ENCODE peak calls at places on chromosome 11, in five cellular contexts. L is HepG2, B is tibial nerve, Z is prostate gland, O is transverse colon. J is an unnamed sample.

GRCh38 chr11:117618956-117619355 is 178.1 kb downstream of the DSCAML1 start:
- DNase-seq in L (no peak), B (no peak), Z (no peak), O (no peak), J (no peak)

GRCh38 chr11:99555506-99555905 is 534.8 kb downstream of the CNTN5 start:
- DNase-seq in L (no peak), B (no peak), Z (no peak), O (no peak), J (no peak)

GRCh38 chr11:36257351-36257750 is 31.9 kb downstream of the COMMD9 start:
- DNase-seq in L (no peak), B (no peak), Z (no peak), O (no peak), J (peak; percentile 37)

GRCh38 chr11:111010391-111011354 is 234.9 kb upstream of the POU2AF2 start:
- DNase-seq in L (no peak), B (no peak), Z (no peak), O (no peak), J (no peak)

GRCh38 chr11:69253028-69253427 is 40.9 kb upstream of the MYEOV start:
- DNase-seq in L (no peak), B (no peak), Z (no peak), O (no peak), J (peak; percentile 20)

GRCh38 chr11:2929511-2929879 is 275 bp upstream of the PHLDA2 start:
- DNase-seq in L (no peak), B (no peak), Z (peak; percentile 68), O (peak; percentile 88), J (peak; percentile 82)

GRCh38 chr11:88709567-88709966 is 356.2 kb downstream of the GRM5 start:
- DNase-seq in L (no peak), B (no peak), Z (no peak), O (no peak), J (no peak)

GRCh38 chr11:101458161-101458560 is 125.6 kb downstream of the TRPC6 start:
- DNase-seq in L (no peak), B (no peak), Z (no peak), O (no peak), J (no peak)

GRCh38 chr11:66259976-66260375 is 8.5 kb upstream of the RAB1B start:
- DNase-seq in L (no peak), B (no peak), Z (no peak), O (no peak), J (no peak)

GRCh38 chr11:114439229-114440120 is at the start of gene REXO2:
- DNase-seq in L (peak; percentile 90), B (peak; percentile 92), Z (peak; percentile 98), O (peak; percentile 97), J (peak; percentile 69)

GRCh38 chr11:77047007-77047927 is 13.1 kb downstream of the B3GNT6 start:
- DNase-seq in L (peak; percentile 91), B (peak; percentile 97), Z (peak; percentile 87), O (peak; percentile 84), J (peak; percentile 50)

GRCh38 chr11:13970986-13971385 is 8.5 kb downstream of the SPON1 start:
- DNase-seq in L (peak; percentile 30), B (no peak), Z (no peak), O (peak; percentile 69), J (peak; percentile 38)

GRCh38 chr11:75667268-75667830 is 1.5 kb downstream of the MAP6 start:
- DNase-seq in L (no peak), B (no peak), Z (peak; percentile 20), O (peak; percentile 9), J (peak; percentile 27)

GRCh38 chr11:113314389-113315301 is at the start of gene TTC12:
- DNase-seq in L (peak; percentile 88), B (peak; percentile 93), Z (peak; percentile 89), O (peak; percentile 97), J (peak; percentile 52)
- TF ChIP-seq POLR2A in L (peak; percentile 73), B (no peak), Z (peak; percentile 58), O (peak; percentile 41), J (peak; percentile 26)

DNA sequence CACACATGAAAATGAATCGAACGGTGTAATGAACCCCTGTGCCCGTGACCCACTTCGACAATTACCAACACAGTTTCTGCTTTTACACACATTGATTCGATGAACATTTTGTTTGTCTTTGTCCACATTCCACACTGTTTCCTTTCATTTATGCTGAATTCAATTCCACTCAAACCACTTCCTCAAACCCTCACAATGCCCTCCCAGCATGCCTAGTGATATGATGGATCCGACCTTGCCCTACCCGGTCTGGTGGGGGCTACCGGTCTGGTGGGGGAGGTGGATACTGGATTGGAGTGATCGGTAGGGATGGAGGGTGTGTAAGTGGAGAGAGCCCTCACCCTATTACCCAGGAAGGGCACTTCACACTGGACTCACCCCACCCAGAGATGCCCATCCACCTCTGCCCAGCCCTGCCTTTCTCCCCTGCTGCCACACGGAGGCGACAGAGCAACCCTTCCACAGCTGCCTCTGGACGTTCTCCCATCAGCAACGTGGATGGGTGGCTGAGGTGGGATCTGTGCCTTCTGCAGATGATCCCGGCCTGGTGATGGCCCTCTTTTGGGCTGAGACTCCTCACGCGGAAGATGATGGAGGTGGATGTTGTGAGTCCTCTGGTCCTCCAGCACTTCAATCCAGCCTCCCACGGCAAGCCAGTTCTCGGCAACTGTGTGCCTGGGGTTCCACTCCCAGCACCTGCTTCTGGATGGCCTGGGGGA is 33.0 kb upstream of the P2RY2 start:
- DNase-seq in L (peak; percentile 52), B (peak; percentile 65), Z (peak; percentile 68), O (peak; percentile 82), J (peak; percentile 70)
- TF ChIP-seq POLR2A in L (no peak), B (no peak), Z (no peak), O (no peak), J (no peak)

DNA sequence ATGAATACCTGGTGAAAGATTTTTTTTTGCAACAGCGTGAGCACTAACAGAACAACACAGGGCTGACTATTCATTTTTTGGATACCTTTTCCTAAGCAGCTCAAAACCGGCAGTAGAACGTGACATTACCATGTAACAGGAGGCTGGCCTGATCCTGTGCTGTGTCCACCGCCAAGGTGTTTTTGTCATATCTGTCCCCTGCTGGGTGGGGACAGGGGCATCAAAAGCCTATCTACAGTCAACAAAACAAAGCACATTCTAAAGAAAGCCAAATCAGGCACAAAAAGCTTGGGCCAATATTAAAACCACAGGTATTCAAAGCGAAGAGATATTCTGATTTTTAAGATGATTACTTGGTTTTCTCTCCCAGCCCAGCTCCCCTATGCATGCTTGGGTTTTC is 151.2 kb downstream of the LRRC4C start:
- DNase-seq in L (no peak), B (no peak), Z (no peak), O (no peak), J (no peak)
- TF ChIP-seq POLR2A in L (no peak), B (no peak), Z (no peak), O (no peak), J (no peak)

GRCh38 chr11:64181506-64182411 is 4.2 kb upstream of the STIP1 start:
- DNase-seq in L (peak; percentile 82), B (peak; percentile 88), Z (peak; percentile 81), O (peak; percentile 93), J (peak; percentile 91)
- TF ChIP-seq POLR2A in L (peak; percentile 75), B (peak; percentile 90), Z (peak; percentile 87), O (peak; percentile 90), J (peak; percentile 93)

DNA sequence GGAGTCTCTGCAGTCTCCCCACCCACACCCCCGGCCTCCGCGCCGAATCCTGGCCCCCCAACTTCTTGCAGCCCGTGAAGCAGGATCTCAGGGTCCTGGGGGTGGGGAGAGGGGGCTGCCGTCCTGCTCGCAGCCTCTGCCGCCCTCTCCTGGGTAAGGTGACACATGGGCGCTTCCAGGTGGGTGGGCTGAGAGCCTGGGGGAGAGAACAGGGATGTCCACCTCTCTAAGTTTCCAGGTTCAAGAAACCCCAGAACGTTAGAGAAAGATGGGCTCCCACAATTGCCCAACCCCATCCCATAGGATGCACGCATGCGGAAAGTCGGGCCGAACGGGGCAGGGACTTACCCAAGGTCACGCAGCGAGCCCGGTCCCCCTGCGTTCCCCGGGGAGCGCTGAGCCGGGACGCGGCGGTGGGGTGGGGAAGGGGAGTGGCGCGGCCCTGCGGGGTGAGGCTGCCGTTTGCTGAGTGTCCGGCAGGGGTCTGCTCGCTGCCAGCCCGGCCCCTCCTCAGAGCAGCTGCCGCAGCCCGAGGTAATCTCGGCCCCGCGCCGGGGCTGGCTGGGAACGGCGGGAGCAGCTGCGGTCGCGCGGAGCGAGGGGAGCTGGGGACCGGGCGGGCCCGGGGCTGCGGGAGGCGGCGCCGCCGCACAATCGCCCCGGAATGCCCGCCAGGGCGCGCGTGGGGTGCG is 705 bp upstream of the CAPN1 start:
- DNase-seq in L (peak; percentile 61), B (peak; percentile 17), Z (peak; percentile 25), O (peak; percentile 73), J (peak; percentile 75)
- TF ChIP-seq POLR2A in L (no peak), B (no peak), Z (peak; percentile 55), O (peak; percentile 41), J (peak; percentile 56)

GRCh38 chr11:119120639-119121007 is 757 bp upstream of the HINFP start:
- DNase-seq in L (no peak), B (no peak), Z (no peak), O (no peak), J (no peak)

GRCh38 chr11:119118227-119118626 is 3.2 kb upstream of the HINFP start:
- DNase-seq in L (no peak), B (no peak), Z (no peak), O (no peak), J (no peak)

GRCh38 chr11:119117004-119117706 is 4.2 kb upstream of the HINFP start:
- DNase-seq in L (no peak), B (no peak), Z (no peak), O (no peak), J (no peak)

GRCh38 chr11:119121811-119122124 is 388 bp downstream of the HINFP start:
- DNase-seq in L (no peak), B (no peak), Z (no peak), O (no peak), J (no peak)

GRCh38 chr11:119121008-119121810 is at the start of gene HINFP:
- DNase-seq in L (peak; percentile 97), B (peak; percentile 99), Z (peak; percentile 100), O (peak; percentile 100), J (peak; percentile 89)
- TF ChIP-seq POLR2A in L (peak; percentile 65), B (no peak), Z (peak; percentile 52), O (peak; percentile 72), J (peak; percentile 64)

J was measured in H54.